ENCODE peak calls at places on chromosomes 6 and 20, in seven cellular contexts. W, Q, T, O, Z, C and P are unnamed samples.

GRCh38 chr6:43896474-43896873 is 126.5 kb downstream of the VEGFA start:
- DNase-seq in W (no peak), Q (no peak), T (no peak), O (no peak), Z (no peak), C (no peak), P (no peak)

GRCh38 chr6:45884336-45884735 is 131.3 kb downstream of the CLIC5 start:
- DNase-seq in W (no peak), Q (no peak), T (no peak), O (no peak), Z (no peak), C (no peak), P (no peak)

GRCh38 chr20:10481671-10482070 is 46.6 kb downstream of the SLX4IP start:
- DNase-seq in W (no peak), Q (no peak), T (no peak), O (no peak), Z (no peak), C (no peak), P (no peak)

GRCh38 chr20:22821826-22822225 is 213.3 kb upstream of the SSTR4 start:
- DNase-seq in W (no peak), Q (no peak), T (no peak), O (no peak), Z (no peak), C (no peak), P (no peak)

GRCh38 chr20:46213946-46214830 is 94.1 kb downstream of the CDH22 start:
- DNase-seq in W (no peak), Q (peak), T (peak), O (no peak), Z (no peak), C (no peak), P (peak)

GRCh38 chr20:25987073-25987927 is 290.6 kb upstream of the ZNF337 start:
- DNase-seq in W (no peak), Q (peak), T (peak), O (peak), Z (peak), C (peak), P (peak)

GRCh38 chr6:3052481-3053230 is 15.6 kb upstream of the RIPK1 start:
- DNase-seq in W (no peak), Q (no peak), T (no peak), O (no peak), Z (no peak), C (no peak), P (no peak)

GRCh38 chr6:165447141-165447540 is 137.7 kb upstream of the C6orf118 start:
- DNase-seq in W (no peak), Q (no peak), T (no peak), O (no peak), Z (no peak), C (no peak), P (no peak)

GRCh38 chr6:140909156-140909555 is 1223.6 kb upstream of the GJE1 start:
- DNase-seq in W (no peak), Q (no peak), T (peak), O (no peak), Z (peak), C (no peak), P (no peak)

GRCh38 chr20:24954151-24954550 is 5.1 kb downstream of the CST7 start:
- DNase-seq in W (no peak), Q (no peak), T (no peak), O (no peak), Z (no peak), C (no peak), P (no peak)

GRCh38 chr6:151276112-151276745 is 36.5 kb downstream of the AKAP12 start:
- DNase-seq in W (no peak), Q (peak), T (peak), O (no peak), Z (peak), C (no peak), P (peak)

GRCh38 chr6:143014764-143015163 is 45.9 kb upstream of the AIG1 start:
- DNase-seq in W (no peak), Q (no peak), T (no peak), O (no peak), Z (peak), C (no peak), P (no peak)

GRCh38 chr20:7449269-7449668 is 491.0 kb downstream of the HAO1 start:
- DNase-seq in W (no peak), Q (no peak), T (peak), O (no peak), Z (no peak), C (no peak), P (peak)

GRCh38 chr20:58349586-58349985 is 39.4 kb upstream of the VAPB start:
- DNase-seq in W (no peak), Q (peak), T (peak), O (no peak), Z (peak), C (no peak), P (peak)

GRCh38 chr20:46348231-46348803 is 40.0 kb upstream of the CDH22 start:
- DNase-seq in W (no peak), Q (peak), T (no peak), O (peak), Z (peak), C (no peak), P (peak)

GRCh38 chr6:156060013-156060412 is 604.4 kb upstream of the NOX3 start:
- DNase-seq in W (no peak), Q (no peak), T (no peak), O (no peak), Z (no peak), C (no peak), P (no peak)

GRCh38 chr20:5996765-5997164 is 46.3 kb downstream of the MCM8 start:
- DNase-seq in W (no peak), Q (no peak), T (no peak), O (no peak), Z (no peak), C (no peak), P (peak)

GRCh38 chr6:26194774-26195375 is 107.6 kb downstream of the HFE start:
- DNase-seq in W (no peak), Q (no peak), T (no peak), O (no peak), Z (peak), C (no peak), P (no peak)

GRCh38 chr6:69593706-69594105 is 203.1 kb downstream of the LMBRD1 start:
- DNase-seq in W (no peak), Q (no peak), T (no peak), O (no peak), Z (no peak), C (no peak), P (no peak)

GRCh38 chr20:635028-635427 is 18.0 kb downstream of the SRXN1 start:
- DNase-seq in W (no peak), Q (no peak), T (no peak), O (no peak), Z (no peak), C (no peak), P (no peak)

GRCh38 chr6:57255451-57256181 is 33.5 kb upstream of the RAB23 start:
- DNase-seq in W (no peak), Q (no peak), T (no peak), O (no peak), Z (no peak), C (no peak), P (peak)

GRCh38 chr6:105212587-105212986 is 32.8 kb upstream of the POPDC3 start:
- DNase-seq in W (no peak), Q (no peak), T (no peak), O (no peak), Z (no peak), C (no peak), P (no peak)

GRCh38 chr6:2819891-2820814 is 21.5 kb downstream of the SERPINB1 start:
- DNase-seq in W (no peak), Q (peak), T (peak), O (no peak), Z (peak), C (peak), P (no peak)

GRCh38 chr6:38638941-38639497 is 710 bp downstream of the BTBD9 start:
- DNase-seq in W (no peak), Q (peak), T (peak), O (no peak), Z (peak), C (peak), P (peak)

GRCh38 chr6:129206761-129207330 is 323.9 kb downstream of the LAMA2 start:
- DNase-seq in W (no peak), Q (no peak), T (no peak), O (no peak), Z (no peak), C (no peak), P (no peak)

GRCh38 chr6:118377711-118378414 is 170.2 kb upstream of the PLN start:
- DNase-seq in W (no peak), Q (no peak), T (no peak), O (no peak), Z (no peak), C (no peak), P (no peak)

GRCh38 chr6:1916334-1916985 is 306.7 kb downstream of the FOXC1 start:
- DNase-seq in W (peak), Q (peak), T (peak), O (no peak), Z (peak), C (no peak), P (peak)

GRCh38 chr6:20211941-20212391 is 303 bp downstream of the MBOAT1 start:
- DNase-seq in W (no peak), Q (peak), T (peak), O (no peak), Z (no peak), C (peak), P (peak)

GRCh38 chr6:4636881-4637224 is 139.4 kb upstream of the CDYL start:
- DNase-seq in W (no peak), Q (no peak), T (peak), O (no peak), Z (no peak), C (no peak), P (no peak)

GRCh38 chr20:62603907-62604785 is 38.2 kb upstream of the SLCO4A1 start:
- DNase-seq in W (no peak), Q (no peak), T (no peak), O (no peak), Z (no peak), C (no peak), P (no peak)

GRCh38 chr6:111888928-111889696 is 15.9 kb upstream of the FYN start:
- DNase-seq in W (no peak), Q (peak), T (no peak), O (peak), Z (peak), C (no peak), P (no peak)

GRCh38 chr20:46371656-46372055 is 34.8 kb downstream of the ELMO2 start:
- DNase-seq in W (no peak), Q (peak), T (no peak), O (no peak), Z (no peak), C (no peak), P (no peak)

GRCh38 chr20:15547109-15547508 is 1026.1 kb downstream of the KIF16B start:
- DNase-seq in W (no peak), Q (no peak), T (no peak), O (no peak), Z (no peak), C (no peak), P (no peak)

GRCh38 chr20:59646487-59646886 is 42.1 kb downstream of the PHACTR3 start:
- DNase-seq in W (no peak), Q (no peak), T (no peak), O (no peak), Z (no peak), C (peak), P (no peak)

GRCh38 chr20:59644371-59644939 is 40.1 kb downstream of the PHACTR3 start:
- DNase-seq in W (no peak), Q (no peak), T (no peak), O (no peak), Z (no peak), C (peak), P (no peak)

GRCh38 chr20:59645316-59645715 is 41.0 kb downstream of the PHACTR3 start:
- DNase-seq in W (no peak), Q (no peak), T (no peak), O (no peak), Z (no peak), C (peak), P (no peak)

GRCh38 chr20:59647271-59647670 is 42.9 kb downstream of the PHACTR3 start:
- DNase-seq in W (no peak), Q (no peak), T (no peak), O (no peak), Z (no peak), C (peak), P (no peak)

GRCh38 chr20:59645761-59646171 is 41.4 kb downstream of the PHACTR3 start:
- DNase-seq in W (no peak), Q (no peak), T (no peak), O (no peak), Z (no peak), C (peak), P (no peak)
- TF ChIP-seq CTCF in W (no peak), Q (no peak), T (no peak), O (no peak), Z (no peak), C (no peak), P (no peak)

DNA sequence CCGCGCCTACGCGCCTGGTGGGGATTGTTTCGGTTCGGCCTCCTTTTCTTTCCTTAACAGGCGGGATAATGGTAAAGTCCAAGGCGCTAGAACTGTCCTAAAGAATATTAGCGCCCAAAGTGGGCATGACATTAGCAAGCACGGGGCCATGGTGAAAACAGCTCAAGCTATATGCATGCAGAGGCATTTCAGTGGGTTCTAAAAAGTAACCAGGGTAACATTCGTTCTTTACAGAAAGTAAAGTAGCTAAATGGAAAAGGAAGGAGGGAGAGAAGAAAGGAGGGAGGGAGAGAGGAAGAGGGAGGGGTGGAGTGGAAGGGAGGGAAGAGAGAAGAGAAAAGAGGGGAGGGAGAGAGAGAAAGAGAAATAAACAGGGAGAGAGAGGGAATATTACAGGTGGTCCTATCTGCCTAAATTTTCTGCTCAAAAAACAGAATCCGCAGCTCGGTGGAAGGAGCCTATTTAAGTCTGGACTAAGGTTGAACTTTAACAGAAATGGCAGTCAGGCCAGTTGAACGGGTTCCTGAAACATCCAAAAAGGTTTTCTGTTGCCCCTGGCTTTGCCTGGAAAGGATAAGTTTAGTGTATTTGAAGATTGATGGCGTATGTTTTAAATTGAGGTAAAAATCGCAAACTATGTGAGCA is 2.0 kb downstream of the TFAP2B start:
- DNase-seq in W (no peak), Q (no peak), T (no peak), O (no peak), Z (no peak), C (no peak), P (no peak)
- H3K4me3 ChIP-seq in W (no peak), Q (no peak), T (no peak), O (no peak), Z (no peak), C (no peak), P (no peak)

GRCh38 chr6:28864321-28864923 is 59.4 kb downstream of the TRIM27 start:
- DNase-seq in W (no peak), Q (no peak), T (no peak), O (no peak), Z (no peak), C (peak), P (no peak)
- TF ChIP-seq CTCF in W (peak), Q (peak), T (no peak), O (no peak), Z (peak), C (no peak), P (peak)

GRCh38 chr20:47788741-47789080 is 3.4 kb upstream of the SULF2 start:
- DNase-seq in W (no peak), Q (no peak), T (no peak), O (no peak), Z (no peak), C (no peak), P (no peak)

GRCh38 chr20:47785900-47786762 is 850 bp upstream of the SULF2 start:
- DNase-seq in W (no peak), Q (peak), T (peak), O (peak), Z (peak), C (peak), P (peak)

GRCh38 chr20:47785321-47785899 is at the start of gene SULF2:
- DNase-seq in W (no peak), Q (peak), T (peak), O (peak), Z (no peak), C (peak), P (peak)

GRCh38 chr20:47784599-47785320 is 521 bp downstream of the SULF2 start:
- DNase-seq in W (no peak), Q (peak), T (peak), O (peak), Z (peak), C (peak), P (peak)

GRCh38 chr20:47786763-47787107 is 1.5 kb upstream of the SULF2 start:
- DNase-seq in W (no peak), Q (no peak), T (no peak), O (no peak), Z (no peak), C (no peak), P (no peak)
- H3K4me3 ChIP-seq in W (no peak), Q (peak), T (peak), O (peak), Z (no peak), C (peak), P (peak)

GRCh38 chr6:145705561-145705960 is 29.8 kb downstream of the EPM2A start:
- DNase-seq in W (no peak), Q (peak), T (peak), O (no peak), Z (peak), C (no peak), P (peak)

GRCh38 chr6:145707397-145707796 is 27.9 kb downstream of the EPM2A start:
- DNase-seq in W (no peak), Q (no peak), T (no peak), O (no peak), Z (no peak), C (no peak), P (no peak)

GRCh38 chr6:145699462-145699861 is 35.9 kb downstream of the EPM2A start:
- DNase-seq in W (peak), Q (peak), T (peak), O (no peak), Z (peak), C (no peak), P (peak)

DNA sequence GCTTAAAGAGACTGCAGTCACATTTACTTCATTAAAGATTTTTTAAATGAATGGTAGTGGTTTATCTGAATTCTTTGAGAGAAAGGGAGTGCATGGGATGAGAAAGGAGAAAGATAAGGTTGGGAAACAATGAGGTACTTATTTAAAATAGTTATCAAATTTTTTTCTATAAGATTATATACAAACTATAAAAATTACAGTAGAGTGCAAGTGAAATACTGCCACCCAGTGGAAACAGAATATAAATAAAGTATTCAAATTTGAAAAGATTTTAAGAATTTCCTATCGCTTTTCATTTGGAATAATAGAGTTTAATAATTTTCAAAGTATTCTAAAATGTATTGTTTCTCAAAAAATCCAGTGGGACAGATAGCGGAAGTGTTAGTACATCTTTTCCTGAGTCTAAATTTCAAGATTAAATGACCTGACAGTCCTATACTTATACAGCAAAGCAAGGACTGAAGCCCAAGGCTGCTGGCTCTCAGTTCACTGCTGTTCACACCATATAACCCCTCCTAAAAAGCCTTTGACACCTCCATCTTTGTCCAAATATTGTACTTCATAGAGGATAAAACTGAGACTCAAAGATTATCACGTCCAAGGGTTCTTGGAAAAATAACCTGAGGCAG is 31.1 kb downstream of the EPM2A start:
- DNase-seq in W (no peak), Q (peak), T (peak), O (no peak), Z (peak), C (no peak), P (peak)
- TF ChIP-seq CTCF in W (peak), Q (peak), T (peak), O (peak), Z (peak), C (peak), P (peak)

GRCh38 chr6:12593720-12594540 is 122.6 kb upstream of the PHACTR1 start:
- DNase-seq in W (no peak), Q (no peak), T (no peak), O (no peak), Z (no peak), C (no peak), P (no peak)

GRCh38 chr6:12594541-12594893 is 122.0 kb upstream of the PHACTR1 start:
- DNase-seq in W (no peak), Q (no peak), T (no peak), O (no peak), Z (no peak), C (no peak), P (no peak)

GRCh38 chr6:12590901-12591300 is 125.7 kb upstream of the PHACTR1 start:
- DNase-seq in W (no peak), Q (peak), T (no peak), O (no peak), Z (no peak), C (no peak), P (peak)

GRCh38 chr6:12595161-12595792 is 121.3 kb upstream of the PHACTR1 start:
- DNase-seq in W (no peak), Q (peak), T (peak), O (no peak), Z (peak), C (no peak), P (peak)

GRCh38 chr6:12592634-12593033 is 123.9 kb upstream of the PHACTR1 start:
- DNase-seq in W (no peak), Q (no peak), T (peak), O (no peak), Z (no peak), C (no peak), P (no peak)
- H3K4me3 ChIP-seq in W (no peak), Q (no peak), T (no peak), O (no peak), Z (no peak), C (no peak), P (no peak)